ENCODE peak calls at places on chromosomes 12 and 14, in nine cellular contexts. One of them, this sample, is unnamed.

GRCh38 chr14:73457935-73458218 is 469 bp downstream of the NUMB start:
- DNase-seq in colonic mucosa: peak
- DNase-seq in SW480: peak
- DNase-seq in KBM-7: no peak
- DNase-seq in ELF-1: no peak
- DNase-seq in cardiac muscle cell: no peak
- DNase-seq in activated naive CD4-positive, alpha-beta T cell treated with anti-CD3 and anti-CD28 coated beads for 36 hours: no peak
- DNase-seq in thoracic aorta: no peak
- DNase-seq in NCI-H2171 treated with DMSO at 0.1 percent for 48 hours: no peak
- DNase-seq in this sample: no peak

GRCh38 chr12:3755898-3756297 is 3.0 kb upstream of the CRACR2A start:
- DNase-seq in colonic mucosa: no peak
- DNase-seq in SW480: no peak
- DNase-seq in KBM-7: no peak
- DNase-seq in ELF-1: no peak
- DNase-seq in cardiac muscle cell: no peak
- DNase-seq in activated naive CD4-positive, alpha-beta T cell treated with anti-CD3 and anti-CD28 coated beads for 36 hours: no peak
- DNase-seq in thoracic aorta: no peak
- DNase-seq in NCI-H2171 treated with DMSO at 0.1 percent for 48 hours: no peak
- DNase-seq in this sample: no peak

GRCh38 chr12:113043240-113043639 is 13.3 kb upstream of the DTX1 start:
- DNase-seq in colonic mucosa: no peak
- DNase-seq in SW480: no peak
- DNase-seq in KBM-7: no peak
- DNase-seq in ELF-1: no peak
- DNase-seq in cardiac muscle cell: no peak
- DNase-seq in activated naive CD4-positive, alpha-beta T cell treated with anti-CD3 and anti-CD28 coated beads for 36 hours: no peak
- DNase-seq in thoracic aorta: no peak
- DNase-seq in NCI-H2171 treated with DMSO at 0.1 percent for 48 hours: peak
- DNase-seq in this sample: no peak

GRCh38 chr14:37129047-37129446 is 43.4 kb downstream of the SLC25A21 start:
- DNase-seq in colonic mucosa: no peak
- DNase-seq in SW480: no peak
- DNase-seq in KBM-7: no peak
- DNase-seq in ELF-1: no peak
- DNase-seq in cardiac muscle cell: no peak
- DNase-seq in activated naive CD4-positive, alpha-beta T cell treated with anti-CD3 and anti-CD28 coated beads for 36 hours: no peak
- DNase-seq in thoracic aorta: no peak
- DNase-seq in NCI-H2171 treated with DMSO at 0.1 percent for 48 hours: no peak
- DNase-seq in this sample: no peak

GRCh38 chr12:58809064-58809607 is 111.2 kb downstream of the LRIG3 start:
- DNase-seq in colonic mucosa: no peak
- DNase-seq in SW480: no peak
- DNase-seq in KBM-7: no peak
- DNase-seq in ELF-1: no peak
- DNase-seq in cardiac muscle cell: no peak
- DNase-seq in activated naive CD4-positive, alpha-beta T cell treated with anti-CD3 and anti-CD28 coated beads for 36 hours: no peak
- DNase-seq in thoracic aorta: no peak
- DNase-seq in NCI-H2171 treated with DMSO at 0.1 percent for 48 hours: no peak
- DNase-seq in this sample: no peak

GRCh38 chr12:1360812-1361211 is 233.6 kb downstream of the FBXL14 start:
- DNase-seq in colonic mucosa: no peak
- DNase-seq in SW480: no peak
- DNase-seq in KBM-7: no peak
- DNase-seq in ELF-1: no peak
- DNase-seq in cardiac muscle cell: no peak
- DNase-seq in activated naive CD4-positive, alpha-beta T cell treated with anti-CD3 and anti-CD28 coated beads for 36 hours: no peak
- DNase-seq in thoracic aorta: no peak
- DNase-seq in NCI-H2171 treated with DMSO at 0.1 percent for 48 hours: no peak
- DNase-seq in this sample: no peak

GRCh38 chr12:129531004-129531403 is 372.8 kb downstream of the TMEM132D start:
- DNase-seq in colonic mucosa: peak
- DNase-seq in SW480: peak
- DNase-seq in KBM-7: no peak
- DNase-seq in ELF-1: peak
- DNase-seq in cardiac muscle cell: no peak
- DNase-seq in activated naive CD4-positive, alpha-beta T cell treated with anti-CD3 and anti-CD28 coated beads for 36 hours: peak
- DNase-seq in thoracic aorta: no peak
- DNase-seq in NCI-H2171 treated with DMSO at 0.1 percent for 48 hours: peak
- DNase-seq in this sample: no peak

GRCh38 chr12:85626031-85626781 is 210.0 kb downstream of the RASSF9 start:
- DNase-seq in colonic mucosa: no peak
- DNase-seq in SW480: no peak
- DNase-seq in KBM-7: peak
- DNase-seq in ELF-1: no peak
- DNase-seq in cardiac muscle cell: no peak
- DNase-seq in activated naive CD4-positive, alpha-beta T cell treated with anti-CD3 and anti-CD28 coated beads for 36 hours: no peak
- DNase-seq in thoracic aorta: no peak
- DNase-seq in NCI-H2171 treated with DMSO at 0.1 percent for 48 hours: no peak
- DNase-seq in this sample: no peak

GRCh38 chr12:7131502-7131866 is 1.3 kb downstream of the CLSTN3 start:
- DNase-seq in colonic mucosa: no peak
- DNase-seq in SW480: no peak
- DNase-seq in KBM-7: peak
- DNase-seq in ELF-1: no peak
- DNase-seq in cardiac muscle cell: no peak
- DNase-seq in activated naive CD4-positive, alpha-beta T cell treated with anti-CD3 and anti-CD28 coated beads for 36 hours: peak
- DNase-seq in thoracic aorta: no peak
- DNase-seq in NCI-H2171 treated with DMSO at 0.1 percent for 48 hours: no peak
- DNase-seq in this sample: no peak

GRCh38 chr12:122183588-122183940 is 641 bp downstream of the LRRC43 start:
- DNase-seq in colonic mucosa: no peak
- DNase-seq in SW480: no peak
- DNase-seq in KBM-7: no peak
- DNase-seq in ELF-1: no peak
- DNase-seq in cardiac muscle cell: no peak
- DNase-seq in activated naive CD4-positive, alpha-beta T cell treated with anti-CD3 and anti-CD28 coated beads for 36 hours: no peak
- DNase-seq in thoracic aorta: no peak
- DNase-seq in NCI-H2171 treated with DMSO at 0.1 percent for 48 hours: no peak
- DNase-seq in this sample: no peak

GRCh38 chr12:65123435-65124063 is 2.4 kb upstream of the WIF1 start:
- DNase-seq in colonic mucosa: peak
- DNase-seq in SW480: peak
- DNase-seq in KBM-7: peak
- DNase-seq in ELF-1: no peak
- DNase-seq in cardiac muscle cell: peak
- DNase-seq in activated naive CD4-positive, alpha-beta T cell treated with anti-CD3 and anti-CD28 coated beads for 36 hours: peak
- DNase-seq in thoracic aorta: no peak
- DNase-seq in NCI-H2171 treated with DMSO at 0.1 percent for 48 hours: peak
- DNase-seq in this sample: peak

GRCh38 chr14:88380405-88380804 is 5.1 kb upstream of the SPATA7 start:
- DNase-seq in colonic mucosa: no peak
- DNase-seq in SW480: peak
- DNase-seq in KBM-7: no peak
- DNase-seq in ELF-1: no peak
- DNase-seq in cardiac muscle cell: peak
- DNase-seq in activated naive CD4-positive, alpha-beta T cell treated with anti-CD3 and anti-CD28 coated beads for 36 hours: no peak
- DNase-seq in thoracic aorta: no peak
- DNase-seq in NCI-H2171 treated with DMSO at 0.1 percent for 48 hours: peak
- DNase-seq in this sample: no peak

GRCh38 chr12:128387811-128388422 is 120.9 kb downstream of the TMEM132C start:
- DNase-seq in colonic mucosa: peak
- DNase-seq in SW480: peak
- DNase-seq in KBM-7: peak
- DNase-seq in ELF-1: peak
- DNase-seq in cardiac muscle cell: peak
- DNase-seq in activated naive CD4-positive, alpha-beta T cell treated with anti-CD3 and anti-CD28 coated beads for 36 hours: peak
- DNase-seq in thoracic aorta: no peak
- DNase-seq in NCI-H2171 treated with DMSO at 0.1 percent for 48 hours: no peak
- DNase-seq in this sample: peak

GRCh38 chr14:78022059-78022458 is 148.1 kb upstream of the NRXN3 start:
- DNase-seq in colonic mucosa: peak
- DNase-seq in SW480: peak
- DNase-seq in KBM-7: peak
- DNase-seq in ELF-1: peak
- DNase-seq in cardiac muscle cell: peak
- DNase-seq in activated naive CD4-positive, alpha-beta T cell treated with anti-CD3 and anti-CD28 coated beads for 36 hours: peak
- DNase-seq in thoracic aorta: no peak
- DNase-seq in NCI-H2171 treated with DMSO at 0.1 percent for 48 hours: peak
- DNase-seq in this sample: peak

GRCh38 chr14:93082576-93083001 is 33.1 kb downstream of the ITPK1 start:
- DNase-seq in colonic mucosa: no peak
- DNase-seq in SW480: no peak
- DNase-seq in KBM-7: no peak
- DNase-seq in ELF-1: no peak
- DNase-seq in cardiac muscle cell: no peak
- DNase-seq in activated naive CD4-positive, alpha-beta T cell treated with anti-CD3 and anti-CD28 coated beads for 36 hours: no peak
- DNase-seq in thoracic aorta: no peak
- DNase-seq in NCI-H2171 treated with DMSO at 0.1 percent for 48 hours: no peak
- DNase-seq in this sample: no peak

GRCh38 chr12:131915000-131915689 is 13.9 kb upstream of the PUS1 start:
- DNase-seq in colonic mucosa: no peak
- DNase-seq in SW480: no peak
- DNase-seq in KBM-7: no peak
- DNase-seq in ELF-1: no peak
- DNase-seq in cardiac muscle cell: no peak
- DNase-seq in activated naive CD4-positive, alpha-beta T cell treated with anti-CD3 and anti-CD28 coated beads for 36 hours: no peak
- DNase-seq in thoracic aorta: no peak
- DNase-seq in NCI-H2171 treated with DMSO at 0.1 percent for 48 hours: no peak
- DNase-seq in this sample: no peak

GRCh38 chr12:53472183-53472582 is 20.3 kb downstream of the PCBP2 start:
- DNase-seq in colonic mucosa: no peak
- DNase-seq in SW480: no peak
- DNase-seq in KBM-7: no peak
- DNase-seq in ELF-1: no peak
- DNase-seq in cardiac muscle cell: no peak
- DNase-seq in activated naive CD4-positive, alpha-beta T cell treated with anti-CD3 and anti-CD28 coated beads for 36 hours: no peak
- DNase-seq in thoracic aorta: no peak
- DNase-seq in NCI-H2171 treated with DMSO at 0.1 percent for 48 hours: no peak
- DNase-seq in this sample: no peak

GRCh38 chr12:17284873-17285272 is 678.9 kb upstream of the LMO3 start:
- DNase-seq in colonic mucosa: no peak
- DNase-seq in SW480: no peak
- DNase-seq in KBM-7: no peak
- DNase-seq in ELF-1: no peak
- DNase-seq in cardiac muscle cell: no peak
- DNase-seq in activated naive CD4-positive, alpha-beta T cell treated with anti-CD3 and anti-CD28 coated beads for 36 hours: no peak
- DNase-seq in thoracic aorta: no peak
- DNase-seq in NCI-H2171 treated with DMSO at 0.1 percent for 48 hours: no peak
- DNase-seq in this sample: no peak

GRCh38 chr12:119775246-119775895 is 101.7 kb downstream of the CIT start:
- DNase-seq in colonic mucosa: no peak
- DNase-seq in SW480: no peak
- DNase-seq in KBM-7: no peak
- DNase-seq in ELF-1: peak
- DNase-seq in cardiac muscle cell: no peak
- DNase-seq in activated naive CD4-positive, alpha-beta T cell treated with anti-CD3 and anti-CD28 coated beads for 36 hours: no peak
- DNase-seq in thoracic aorta: no peak
- DNase-seq in NCI-H2171 treated with DMSO at 0.1 percent for 48 hours: no peak
- DNase-seq in this sample: no peak

GRCh38 chr12:130830246-130830551 is 8.9 kb downstream of the STX2 start:
- DNase-seq in colonic mucosa: no peak
- DNase-seq in SW480: no peak
- DNase-seq in KBM-7: no peak
- DNase-seq in ELF-1: no peak
- DNase-seq in cardiac muscle cell: no peak
- DNase-seq in activated naive CD4-positive, alpha-beta T cell treated with anti-CD3 and anti-CD28 coated beads for 36 hours: no peak
- DNase-seq in thoracic aorta: no peak
- DNase-seq in NCI-H2171 treated with DMSO at 0.1 percent for 48 hours: no peak
- DNase-seq in this sample: no peak

GRCh38 chr14:70708717-70709570 is 67.2 kb downstream of the TTC9 start:
- DNase-seq in colonic mucosa: no peak
- DNase-seq in SW480: no peak
- DNase-seq in KBM-7: no peak
- DNase-seq in ELF-1: peak
- DNase-seq in cardiac muscle cell: no peak
- DNase-seq in activated naive CD4-positive, alpha-beta T cell treated with anti-CD3 and anti-CD28 coated beads for 36 hours: no peak
- DNase-seq in thoracic aorta: no peak
- DNase-seq in NCI-H2171 treated with DMSO at 0.1 percent for 48 hours: no peak
- DNase-seq in this sample: no peak